ENCODE peak calls at places on chromosome 18, in five cellular contexts. T is CD4-positive, alpha-beta memory T cell; E is uterus; Y is fibroblast of lung; S is CD8-positive, alpha-beta memory T cell. V is an unnamed sample.

GRCh38 chr18:10687161-10687925 is 161.5 kb downstream of the NAPG start:
- DNase-seq in T (no peak), E (no peak), Y (peak; percentile 2), S (no peak), V (no peak)

GRCh38 chr18:62862451-62862850 is 147.1 kb downstream of the PHLPP1 start:
- DNase-seq in T (no peak), E (no peak), Y (peak; percentile 48), S (no peak), V (no peak)

GRCh38 chr18:55541571-55541970 is 46.4 kb downstream of the TCF4 start:
- DNase-seq in T (no peak), E (no peak), Y (no peak), S (no peak), V (no peak)

GRCh38 chr18:11669271-11669947 is 19.7 kb upstream of the GNAL start:
- DNase-seq in T (no peak), E (no peak), Y (no peak), S (no peak), V (no peak)

GRCh38 chr18:12296087-12296403 is 12.0 kb upstream of the TUBB6 start:
- DNase-seq in T (no peak), E (no peak), Y (peak; percentile 28), S (no peak), V (no peak)

GRCh38 chr18:73677458-73677857 is 470.2 kb downstream of the FBXO15 start:
- DNase-seq in T (no peak), E (no peak), Y (no peak), S (no peak), V (no peak)

GRCh38 chr18:9038277-9038871 is 64.1 kb upstream of the NDUFV2 start:
- DNase-seq in T (no peak), E (no peak), Y (peak; percentile 55), S (no peak), V (no peak)

GRCh38 chr18:37537868-37538525 is 27.6 kb downstream of the CELF4 start:
- DNase-seq in T (no peak), E (peak; percentile 59), Y (peak; percentile 33), S (no peak), V (peak; percentile 80)

GRCh38 chr18:14098428-14098827 is 33.8 kb downstream of the ZNF519 start:
- DNase-seq in T (no peak), E (no peak), Y (no peak), S (no peak), V (no peak)

GRCh38 chr18:24862225-24862893 is 401.9 kb downstream of the HRH4 start:
- DNase-seq in T (no peak), E (no peak), Y (no peak), S (no peak), V (no peak)

GRCh38 chr18:23689616-23690504 is 607 bp downstream of the LAMA3 start:
- DNase-seq in T (peak; percentile 0), E (peak; percentile 31), Y (no peak), S (no peak), V (peak; percentile 54)

GRCh38 chr18:46335551-46336059 is 231.4 kb downstream of the HAUS1 start:
- DNase-seq in T (no peak), E (no peak), Y (peak; percentile 18), S (no peak), V (no peak)

GRCh38 chr18:76426738-76427305 is 68.2 kb downstream of the ZNF516 start:
- DNase-seq in T (no peak), E (peak; percentile 73), Y (peak; percentile 19), S (no peak), V (peak; percentile 70)

GRCh38 chr18:64254399-64255093 is 105.7 kb upstream of the LINC00305 start:
- DNase-seq in T (no peak), E (no peak), Y (no peak), S (no peak), V (no peak)

GRCh38 chr18:13376841-13377351 is 158.3 kb downstream of the LDLRAD4 start:
- DNase-seq in T (peak; percentile 68), E (no peak), Y (no peak), S (peak; percentile 20), V (no peak)

GRCh38 chr18:54075681-54076080 is 148.8 kb downstream of the MBD2 start:
- DNase-seq in T (no peak), E (no peak), Y (no peak), S (no peak), V (no peak)

GRCh38 chr18:36539674-36540073 is 242.2 kb downstream of the FHOD3 start:
- DNase-seq in T (no peak), E (no peak), Y (no peak), S (no peak), V (no peak)

GRCh38 chr18:25853716-25854465 is 236.5 kb downstream of the SS18 start:
- DNase-seq in T (no peak), E (no peak), Y (peak; percentile 28), S (no peak), V (no peak)

GRCh38 chr18:70384181-70384790 is 95.4 kb downstream of the SOCS6 start:
- DNase-seq in T (no peak), E (no peak), Y (peak; percentile 96), S (no peak), V (no peak)

GRCh38 chr18:22169011-22169888 is at the start of gene GATA6:
- DNase-seq in T (no peak), E (peak; percentile 93), Y (peak; percentile 94), S (peak; percentile 44), V (peak; percentile 94)

GRCh38 chr18:7645756-7646155 is 78.6 kb downstream of the PTPRM start:
- DNase-seq in T (no peak), E (no peak), Y (peak; percentile 16), S (no peak), V (no peak)

GRCh38 chr18:13183790-13184189 is 34.8 kb upstream of the LDLRAD4 start:
- DNase-seq in T (no peak), E (no peak), Y (no peak), S (no peak), V (no peak)

GRCh38 chr18:76491801-76492668 is 3.0 kb downstream of the ZNF516 start:
- DNase-seq in T (peak; percentile 2), E (no peak), Y (peak; percentile 52), S (no peak), V (peak; percentile 71)

GRCh38 chr18:22703883-22704626 is 229.1 kb upstream of the RBBP8 start:
- DNase-seq in T (peak; percentile 1), E (no peak), Y (peak; percentile 56), S (no peak), V (no peak)

GRCh38 chr18:13893418-13893760 is 21.9 kb downstream of the MC2R start:
- DNase-seq in T (no peak), E (no peak), Y (no peak), S (no peak), V (no peak)

GRCh38 chr18:9750112-9750511 is 42.0 kb downstream of the RAB31 start:
- DNase-seq in T (no peak), E (no peak), Y (no peak), S (no peak), V (no peak)

GRCh38 chr18:54737986-54738385 is 90.3 kb upstream of the RAB27B start:
- DNase-seq in T (no peak), E (no peak), Y (peak; percentile 81), S (no peak), V (no peak)

GRCh38 chr18:58941426-58942099 is 76.9 kb downstream of the ZNF532 start:
- DNase-seq in T (no peak), E (no peak), Y (no peak), S (no peak), V (no peak)

GRCh38 chr18:58934933-58935577 is 70.4 kb downstream of the ZNF532 start:
- DNase-seq in T (no peak), E (no peak), Y (no peak), S (no peak), V (no peak)

GRCh38 chr18:58937913-58938312 is 73.2 kb downstream of the ZNF532 start:
- DNase-seq in T (no peak), E (no peak), Y (peak; percentile 31), S (no peak), V (no peak)

GRCh38 chr18:58934356-58934755 is 69.7 kb downstream of the ZNF532 start:
- DNase-seq in T (no peak), E (no peak), Y (no peak), S (no peak), V (no peak)

DNA sequence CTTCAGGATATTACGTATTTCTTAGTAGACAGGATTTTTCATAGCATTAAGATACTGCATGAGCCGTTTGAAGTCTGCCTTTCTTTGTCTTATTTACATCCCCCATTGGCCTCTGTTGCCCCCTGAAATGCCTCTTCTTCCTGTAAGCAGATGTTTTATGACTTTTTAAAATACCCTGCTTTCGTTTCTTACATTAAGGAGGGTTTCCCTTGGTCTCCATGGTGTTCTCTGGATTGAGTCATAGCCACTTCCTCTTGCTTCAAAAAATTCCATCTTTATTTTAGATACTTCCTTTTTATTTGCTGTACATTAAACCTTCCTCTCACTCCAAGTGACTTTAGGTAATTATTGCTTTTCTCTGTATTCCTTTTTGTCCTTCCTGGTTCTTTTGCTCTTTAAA is 72.5 kb downstream of the ZNF532 start:
- DNase-seq in T (no peak), E (no peak), Y (peak; percentile 67), S (no peak), V (no peak)
- H3K36me3 ChIP-seq in T (no peaks in the 10 kb centered on the region), E (no peaks in the 10 kb centered on the region), Y (peaks cover 5% of the 10 kb centered on the region), S (no peaks in the 10 kb centered on the region), V (peaks cover 20% of the 10 kb centered on the region)

DNA sequence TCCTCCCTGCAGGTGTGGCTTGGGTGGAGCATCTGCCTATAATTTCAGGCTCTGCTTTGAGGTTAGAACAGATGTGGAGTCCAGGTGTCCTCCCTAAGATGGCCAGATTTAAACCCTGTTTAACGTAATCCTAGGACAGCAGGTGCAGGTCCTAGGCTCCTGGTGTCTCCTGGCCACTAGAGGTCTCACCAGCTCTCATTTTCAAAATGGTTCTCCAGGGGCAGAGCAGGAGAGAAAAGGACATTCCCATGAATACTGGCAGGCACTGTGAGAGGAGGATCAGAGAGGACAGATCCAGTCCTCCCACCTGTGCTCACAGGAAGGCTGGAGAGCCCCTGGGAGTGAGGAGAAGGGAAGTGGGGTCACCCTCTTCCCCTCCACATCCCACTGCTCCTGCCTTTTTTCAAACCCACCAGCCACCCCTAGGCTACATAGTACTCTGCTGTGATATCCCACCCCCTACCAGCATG is 100.6 kb upstream of the SMAD2 start:
- DNase-seq in T (no peak), E (peak; percentile 55), Y (peak; percentile 45), S (no peak), V (peak; percentile 45)
- H3K27ac ChIP-seq in T (no peak overlapping the region), E (no peak overlapping the region), Y (no peak overlapping the region), S (no peak overlapping the region), V (no peak overlapping the region)

DNA sequence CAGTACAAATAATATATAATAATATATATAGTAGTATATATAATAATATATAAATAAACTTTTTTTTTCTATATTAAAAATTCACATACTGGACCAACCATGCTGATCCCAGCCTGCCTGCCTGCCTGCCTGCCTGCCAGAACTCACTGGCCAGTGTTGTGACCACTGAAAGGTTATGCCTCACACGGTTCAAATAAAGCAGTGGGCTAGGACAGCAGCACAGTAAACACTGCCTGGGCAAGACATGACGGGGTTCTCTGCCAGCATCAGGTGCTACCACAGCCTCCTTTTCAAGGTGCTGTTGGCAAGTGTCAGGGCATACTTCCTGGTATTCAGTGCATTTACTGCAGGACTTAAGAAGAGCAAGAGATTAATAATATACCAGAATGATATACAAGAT is 67.6 kb downstream of the TRAPPC8 start:
- DNase-seq in T (no peak), E (no peak), Y (no peak), S (no peak), V (no peak)
- H3K36me3 ChIP-seq in T (peaks cover 34% of the 10 kb centered on the region), E (no peaks in the 10 kb centered on the region), Y (no peaks in the 10 kb centered on the region), S (peaks cover 31% of the 10 kb centered on the region), V (peaks cover 85% of the 10 kb centered on the region)

DNA sequence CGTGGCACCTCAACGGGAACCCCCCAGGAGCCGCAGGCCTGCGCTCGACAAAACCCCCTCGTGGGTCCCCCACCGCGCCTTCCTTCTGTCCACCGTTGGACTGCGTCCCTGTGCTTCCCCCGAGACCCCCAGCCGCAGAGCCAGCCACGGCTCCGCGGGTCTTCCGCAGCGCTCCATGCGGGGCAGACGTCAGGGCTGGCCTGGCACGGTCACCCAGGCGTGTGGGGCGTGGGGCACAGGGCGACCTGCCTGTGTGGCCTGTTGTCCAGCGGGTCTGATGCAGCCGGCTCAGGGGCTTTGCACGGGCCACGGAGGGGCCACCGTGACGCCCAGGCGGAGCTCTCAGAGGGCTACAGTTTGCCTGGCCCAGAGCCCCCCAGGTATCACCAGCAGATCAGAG is 11.0 kb downstream of the NFATC1 start:
- DNase-seq in T (no peak), E (no peak), Y (no peak), S (no peak), V (peak; percentile 44)
- H3K27ac ChIP-seq in T (peak overlapping the region; percentile 87), E (no peak overlapping the region), Y (no peak overlapping the region), S (no peak overlapping the region), V (peak overlapping the region; percentile 77)